ENCODE peak calls at places on chromosomes 13 and 19, in eight cellular contexts. T is fibroblast of pulmonary artery; U is stimulated activated CD4-positive, alpha-beta T cell treated with anti-CD3 and anti-CD28 coated beads, TNF-alpha, amount 100 ng/mL, for 4 hours; K is NCI-H510A treated with DMSO at 0.1 percent for 48 hours; Y is Right ventricle myocardium superior; J is lung microvascular endothelial cell; P is MCF 10A; B is ELF-1. Z is an unnamed sample.
A peak's percentile ranks its signal among the peaks of the same experiment; 100 is the strongest.

GRCh38 chr13:98706446-98707110 is 45.9 kb downstream of the SLC15A1 start:
- DNase-seq in T (peak; percentile 16), U (no peak), K (no peak), Y (no peak), J (no peak), P (peak; percentile 6), B (no peak), Z (peak; percentile 45)

GRCh38 chr13:56396318-56396717 is 744.4 kb upstream of the PRR20A start:
- DNase-seq in T (no peak), U (no peak), K (no peak), Y (no peak), J (no peak), P (no peak), B (no peak), Z (no peak)

GRCh38 chr13:24071423-24072075 is 89.0 kb upstream of the SPATA13 start:
- DNase-seq in T (peak; percentile 70), U (no peak), K (no peak), Y (no peak), J (peak; percentile 71), P (peak; percentile 18), B (no peak), Z (no peak)

GRCh38 chr19:11375143-11375948 is 880 bp downstream of the SWSAP1 start:
- DNase-seq in T (no peak), U (peak; percentile 44), K (peak; percentile 81), Y (peak; percentile 76), J (peak; percentile 41), P (no peak), B (peak; percentile 58), Z (peak; percentile 82)

GRCh38 chr13:112877976-112878955 is 90.7 kb upstream of the MCF2L start:
- DNase-seq in T (no peak), U (no peak), K (no peak), Y (no peak), J (no peak), P (no peak), B (no peak), Z (no peak)

GRCh38 chr19:33191501-33191900 is 2.6 kb upstream of the LRP3 start:
- DNase-seq in T (no peak), U (no peak), K (no peak), Y (peak; percentile 28), J (no peak), P (no peak), B (no peak), Z (no peak)

GRCh38 chr19:36114763-36115452 is at the start of gene POLR2I:
- DNase-seq in T (peak; percentile 100), U (peak; percentile 98), K (peak; percentile 99), Y (peak; percentile 99), J (peak; percentile 100), P (peak; percentile 100), B (peak; percentile 100), Z (peak; percentile 99)

GRCh38 chr13:104650426-104650825 is 1584.2 kb upstream of the SLC10A2 start:
- DNase-seq in T (no peak), U (no peak), K (no peak), Y (no peak), J (no peak), P (peak; percentile 65), B (no peak), Z (no peak)

GRCh38 chr13:98182589-98182988 is 5.5 kb upstream of the RNF113B start:
- DNase-seq in T (no peak), U (no peak), K (no peak), Y (no peak), J (no peak), P (no peak), B (no peak), Z (no peak)

GRCh38 chr19:14160017-14160703 is 23.8 kb upstream of the ASF1B start:
- DNase-seq in T (no peak), U (no peak), K (no peak), Y (no peak), J (no peak), P (no peak), B (no peak), Z (no peak)

Z was measured in NCI-H2029.